ENCODE peak calls at places on chromosomes 6 and 20, in six cellular contexts. P, G, C, U, H and M are unnamed samples.

GRCh38 chr6:11272491-11273192 is 40.2 kb upstream of the NEDD9 start:
- DNase-seq in P (no peak), G (no peak), C (no peak), U (no peak), H (no peak), M (no peak)

GRCh38 chr6:43509984-43510826 is at the start of gene LRRC73:
- DNase-seq in P (peak; percentile 48), G (peak; percentile 78), C (peak; percentile 72), U (peak; percentile 74), H (peak; percentile 65), M (no peak)

GRCh38 chr6:145893586-145893985 is 70.6 kb downstream of the SHPRH start:
- DNase-seq in P (no peak), G (no peak), C (no peak), U (no peak), H (no peak), M (no peak)

GRCh38 chr20:46368902-46369268 is 37.5 kb downstream of the ELMO2 start:
- DNase-seq in P (peak; percentile 38), G (no peak), C (no peak), U (no peak), H (no peak), M (no peak)

GRCh38 chr6:170317718-170318117 is 11.2 kb downstream of the FAM120B start:
- DNase-seq in P (no peak), G (no peak), C (no peak), U (no peak), H (no peak), M (no peak)

GRCh38 chr6:37632291-37632690 is 65.4 kb downstream of the MDGA1 start:
- DNase-seq in P (no peak), G (no peak), C (no peak), U (no peak), H (no peak), M (no peak)

GRCh38 chr6:135319819-135320218 is 138.7 kb downstream of the MYB start:
- DNase-seq in P (no peak), G (no peak), C (no peak), U (no peak), H (no peak), M (no peak)

GRCh38 chr20:60271597-60271996 is 313.4 kb downstream of the CDH26 start:
- DNase-seq in P (no peak), G (no peak), C (no peak), U (no peak), H (no peak), M (no peak)

GRCh38 chr6:41966961-41967311 is 25.3 kb upstream of the CCND3 start:
- DNase-seq in P (peak; percentile 87), G (no peak), C (no peak), U (no peak), H (peak; percentile 46), M (no peak)

GRCh38 chr20:4435210-4435609 is 286.5 kb upstream of the PRND start:
- DNase-seq in P (no peak), G (no peak), C (no peak), U (no peak), H (no peak), M (no peak)

GRCh38 chr6:139081485-139081884 is 52.9 kb downstream of the ABRACL start:
- DNase-seq in P (no peak), G (no peak), C (no peak), U (no peak), H (no peak), M (no peak)

GRCh38 chr20:36461600-36462439 is 79.5 kb upstream of the MYL9 start:
- DNase-seq in P (peak; percentile 35), G (peak; percentile 51), C (peak; percentile 41), U (peak; percentile 40), H (peak; percentile 40), M (no peak)

GRCh38 chr6:14981960-14982359 is 263.9 kb upstream of the JARID2 start:
- DNase-seq in P (no peak), G (no peak), C (no peak), U (no peak), H (no peak), M (no peak)

GRCh38 chr6:165659945-165660862 is 2.8 kb downstream of the PDE10A start:
- DNase-seq in P (no peak), G (no peak), C (no peak), U (peak; percentile 67), H (no peak), M (no peak)

GRCh38 chr6:124490123-124490522 is 472.1 kb upstream of the RNF217 start:
- DNase-seq in P (peak; percentile 69), G (no peak), C (no peak), U (no peak), H (no peak), M (no peak)

GRCh38 chr6:169970306-169970988 is 219.0 kb downstream of the ERMARD start:
- DNase-seq in P (no peak), G (no peak), C (no peak), U (no peak), H (no peak), M (no peak)

GRCh38 chr6:74458536-74458935 is 747.3 kb downstream of the COL12A1 start:
- DNase-seq in P (no peak), G (no peak), C (no peak), U (peak; percentile 24), H (no peak), M (no peak)

GRCh38 chr6:109008537-109008950 is 86.1 kb downstream of the SESN1 start:
- DNase-seq in P (no peak), G (no peak), C (no peak), U (peak; percentile 7), H (peak; percentile 27), M (no peak)

GRCh38 chr6:70758883-70759282 is 91.2 kb downstream of the SMAP1 start:
- DNase-seq in P (no peak), G (no peak), C (no peak), U (no peak), H (no peak), M (no peak)

GRCh38 chr6:63553208-63553607 is 19.1 kb upstream of the LOC128125822 start:
- DNase-seq in P (no peak), G (no peak), C (no peak), U (no peak), H (no peak), M (no peak)

GRCh38 chr6:8193541-8193940 is 91.2 kb upstream of the EEF1E1 start:
- DNase-seq in P (peak; percentile 53), G (no peak), C (no peak), U (no peak), H (no peak), M (no peak)

GRCh38 chr20:17227669-17228623 is 1.1 kb downstream of the PCSK2 start:
- DNase-seq in P (no peak), G (peak; percentile 10), C (no peak), U (peak; percentile 59), H (no peak), M (peak; percentile 35)

GRCh38 chr20:48822879-48823385 is 4.9 kb downstream of the PREX1 start:
- DNase-seq in P (no peak), G (no peak), C (peak; percentile 21), U (no peak), H (peak; percentile 72), M (no peak)

GRCh38 chr20:51428451-51429143 is 113.9 kb downstream of the NFATC2 start:
- DNase-seq in P (no peak), G (no peak), C (no peak), U (no peak), H (no peak), M (no peak)

GRCh38 chr6:92159046-92159445 is 1260.3 kb downstream of the EPHA7 start:
- DNase-seq in P (no peak), G (no peak), C (no peak), U (no peak), H (no peak), M (no peak)

GRCh38 chr6:6629416-6629815 is 40.9 kb downstream of the LY86 start:
- DNase-seq in P (peak; percentile 18), G (no peak), C (no peak), U (no peak), H (no peak), M (peak; percentile 69)